ENCODE peak calls at places on chromosomes 5 and 9, in six cellular contexts. M, A, F, S, O and D are unnamed samples.

GRCh38 chr5:15718411-15719178 is 218.6 kb downstream of the FBXL7 start:
- DNase-seq in M (no peak), A (no peak), F (no peak), S (no peak), O (no peak), D (no peak)

GRCh38 chr5:14922456-14922855 is 50.9 kb upstream of the ANKH start:
- DNase-seq in M (no peak), A (no peak), F (no peak), S (no peak), O (no peak), D (no peak)

GRCh38 chr5:173383711-173384110 is 55.5 kb upstream of the STC2 start:
- DNase-seq in M (no peak), A (no peak), F (no peak), S (no peak), O (no peak), D (no peak)

GRCh38 chr5:146565764-146566163 is 49.8 kb upstream of the GPR151 start:
- DNase-seq in M (peak), A (peak), F (peak), S (no peak), O (no peak), D (peak)

GRCh38 chr5:43967165-43967564 is 364.2 kb downstream of the NNT start:
- DNase-seq in M (no peak), A (no peak), F (no peak), S (no peak), O (no peak), D (no peak)

GRCh38 chr9:137670391-137671195 is 51.8 kb downstream of the EHMT1 start:
- DNase-seq in M (no peak), A (no peak), F (no peak), S (no peak), O (peak), D (no peak)

GRCh38 chr5:123105882-123106281 is 16.8 kb downstream of the PRDM6 start:
- DNase-seq in M (no peak), A (no peak), F (no peak), S (no peak), O (no peak), D (no peak)

GRCh38 chr5:74801941-74802340 is 34.9 kb downstream of the NSA2 start:
- DNase-seq in M (no peak), A (peak), F (no peak), S (no peak), O (no peak), D (no peak)

GRCh38 chr9:69097053-69097452 is 61.5 kb downstream of the FXN start:
- DNase-seq in M (no peak), A (peak), F (no peak), S (peak), O (no peak), D (no peak)

GRCh38 chr9:120446681-120447080 is 133.3 kb downstream of the CDK5RAP2 start:
- DNase-seq in M (no peak), A (no peak), F (no peak), S (no peak), O (no peak), D (no peak)

GRCh38 chr5:58156354-58156753 is 303.5 kb downstream of the PLK2 start:
- DNase-seq in M (no peak), A (no peak), F (no peak), S (no peak), O (no peak), D (no peak)

GRCh38 chr5:59729357-59729756 is 164.2 kb downstream of the PDE4D start:
- DNase-seq in M (no peak), A (no peak), F (no peak), S (no peak), O (no peak), D (no peak)

GRCh38 chr9:124290053-124290581 is 32.4 kb downstream of the NEK6 start:
- DNase-seq in M (no peak), A (no peak), F (no peak), S (no peak), O (no peak), D (no peak)

GRCh38 chr9:100058699-100059579 is 39.9 kb downstream of the ERP44 start:
- DNase-seq in M (no peak), A (no peak), F (no peak), S (no peak), O (no peak), D (no peak)

GRCh38 chr5:177470759-177471536 is 2.5 kb downstream of the DBN1 start:
- DNase-seq in M (no peak), A (no peak), F (no peak), S (no peak), O (no peak), D (no peak)

GRCh38 chr5:66989286-66989685 is 207.3 kb downstream of the CD180 start:
- DNase-seq in M (no peak), A (no peak), F (no peak), S (no peak), O (no peak), D (no peak)

GRCh38 chr5:147175516-147176097 is 59.2 kb upstream of the STK32A start:
- DNase-seq in M (no peak), A (no peak), F (no peak), S (no peak), O (no peak), D (no peak)

GRCh38 chr9:36396985-36397384 is 3.1 kb downstream of the RNF38 start:
- DNase-seq in M (no peak), A (no peak), F (no peak), S (no peak), O (no peak), D (no peak)

GRCh38 chr9:130872058-130872453 is 24.6 kb downstream of the QRFP start:
- DNase-seq in M (no peak), A (no peak), F (no peak), S (no peak), O (no peak), D (no peak)

GRCh38 chr5:10581867-10582511 is 18.1 kb downstream of the ANKRD33B start:
- DNase-seq in M (no peak), A (no peak), F (no peak), S (no peak), O (peak), D (no peak)

GRCh38 chr9:134556531-134557068 is 85.0 kb upstream of the COL5A1 start:
- DNase-seq in M (no peak), A (no peak), F (no peak), S (no peak), O (peak), D (no peak)

GRCh38 chr5:140240987-140241706 is 61.8 kb downstream of the PFDN1 start:
- DNase-seq in M (no peak), A (peak), F (peak), S (peak), O (no peak), D (peak)

GRCh38 chr5:109654455-109654854 is 35.3 kb upstream of the MAN2A1 start:
- DNase-seq in M (no peak), A (peak), F (no peak), S (no peak), O (no peak), D (no peak)

GRCh38 chr5:141672856-141673813 is 8.9 kb downstream of the ARAP3 start:
- DNase-seq in M (no peak), A (no peak), F (no peak), S (no peak), O (no peak), D (no peak)

GRCh38 chr9:131439224-131439623 is 45.3 kb downstream of the PRRC2B start:
- DNase-seq in M (no peak), A (no peak), F (no peak), S (no peak), O (no peak), D (peak)

GRCh38 chr9:131885144-131885609 is 145.3 kb upstream of the RAPGEF1 start:
- DNase-seq in M (no peak), A (no peak), F (no peak), S (no peak), O (no peak), D (no peak)

GRCh38 chr5:42951169-42951846 is 88.8 kb downstream of the ANXA2R start:
- DNase-seq in M (peak), A (no peak), F (peak), S (no peak), O (no peak), D (no peak)

GRCh38 chr9:27622688-27623340 is 49.5 kb upstream of the C9orf72 start:
- DNase-seq in M (no peak), A (peak), F (no peak), S (no peak), O (no peak), D (no peak)

GRCh38 chr9:15361737-15362136 is 54.7 kb upstream of the TTC39B start:
- DNase-seq in M (no peak), A (no peak), F (no peak), S (no peak), O (no peak), D (no peak)

GRCh38 chr5:64958757-64959391 is 190.1 kb downstream of the CWC27 start:
- DNase-seq in M (no peak), A (peak), F (peak), S (no peak), O (no peak), D (no peak)
- TF ChIP-seq CTCF in M (peak), A (peak), F (peak), S (peak), O (peak), D (no peak)

GRCh38 chr5:34684281-34684979 is 28.3 kb downstream of the RAI14 start:
- DNase-seq in M (no peak), A (no peak), F (no peak), S (no peak), O (no peak), D (no peak)
- TF ChIP-seq CTCF in M (no peak), A (no peak), F (no peak), S (no peak), O (no peak), D (no peak)

GRCh38 chr5:2015116-2015848 is 132.6 kb upstream of the IRX4 start:
- DNase-seq in M (no peak), A (no peak), F (no peak), S (no peak), O (no peak), D (no peak)

GRCh38 chr5:2014058-2014610 is 131.4 kb upstream of the IRX4 start:
- DNase-seq in M (no peak), A (no peak), F (no peak), S (no peak), O (no peak), D (no peak)

GRCh38 chr5:2012885-2013284 is 130.2 kb upstream of the IRX4 start:
- DNase-seq in M (no peak), A (no peak), F (no peak), S (no peak), O (no peak), D (no peak)

GRCh38 chr5:2011481-2012411 is 129.0 kb upstream of the IRX4 start:
- DNase-seq in M (no peak), A (no peak), F (no peak), S (no peak), O (no peak), D (no peak)

GRCh38 chr5:2013301-2014057 is 130.8 kb upstream of the IRX4 start:
- DNase-seq in M (no peak), A (no peak), F (no peak), S (no peak), O (no peak), D (no peak)
- TF ChIP-seq CTCF in M (no peak), A (no peak), F (no peak), S (no peak), O (no peak), D (no peak)

GRCh38 chr9:114434878-114435311 is 47.1 kb upstream of the AKNA start:
- DNase-seq in M (no peak), A (peak), F (no peak), S (no peak), O (no peak), D (no peak)
- TF ChIP-seq CTCF in M (no peak), A (peak), F (peak), S (peak), O (peak), D (no peak)

GRCh38 chr9:89412951-89413350 is 85.0 kb downstream of the SEMA4D start:
- DNase-seq in M (no peak), A (no peak), F (no peak), S (no peak), O (no peak), D (no peak)

GRCh38 chr9:89411759-89412158 is 86.2 kb downstream of the SEMA4D start:
- DNase-seq in M (no peak), A (no peak), F (no peak), S (no peak), O (no peak), D (no peak)

GRCh38 chr9:89410022-89410421 is 87.9 kb downstream of the SEMA4D start:
- DNase-seq in M (no peak), A (no peak), F (no peak), S (no peak), O (no peak), D (no peak)

GRCh38 chr9:89408628-89409101 is 89.2 kb downstream of the SEMA4D start:
- DNase-seq in M (peak), A (no peak), F (no peak), S (no peak), O (no peak), D (no peak)

GRCh38 chr9:89410709-89411111 is 87.2 kb downstream of the SEMA4D start:
- DNase-seq in M (no peak), A (peak), F (no peak), S (no peak), O (no peak), D (no peak)
- TF ChIP-seq CTCF in M (no peak), A (no peak), F (no peak), S (no peak), O (no peak), D (no peak)

DNA sequence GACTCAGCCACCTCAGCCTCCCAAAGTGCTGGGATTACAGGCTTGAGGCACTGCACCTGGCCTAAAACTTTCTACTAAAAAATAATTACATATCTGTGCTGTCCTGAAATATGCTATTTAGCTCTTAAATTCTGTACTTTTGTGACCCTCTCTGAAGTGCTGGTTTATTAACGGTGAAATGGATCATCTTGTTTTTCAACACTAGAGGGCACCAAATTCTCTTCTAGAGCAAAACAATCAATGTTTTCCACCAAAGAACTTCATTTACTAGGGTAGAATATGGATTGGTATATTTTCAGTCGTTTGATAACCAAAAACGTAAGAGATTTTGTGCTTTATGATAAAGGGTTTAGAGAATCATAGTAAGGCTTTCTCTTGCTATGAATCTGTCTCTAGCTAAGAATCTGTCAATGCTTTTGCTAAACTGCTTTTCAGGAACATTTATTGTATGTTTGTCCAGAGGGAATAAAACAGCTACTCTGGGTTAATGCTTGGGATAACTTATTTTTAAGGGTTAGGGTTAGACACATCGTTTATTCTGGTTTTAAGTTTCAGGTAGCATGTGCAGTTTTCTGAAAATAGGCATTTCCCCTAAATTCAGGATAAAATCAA is 63.6 kb downstream of the RNF180 start:
- DNase-seq in M (no peak), A (peak), F (no peak), S (no peak), O (no peak), D (no peak)
- TF ChIP-seq CTCF in M (peak), A (peak), F (peak), S (peak), O (peak), D (no peak)

GRCh38 chr9:97470076-97470475 is 31.4 kb upstream of the TMOD1 start:
- DNase-seq in M (no peak), A (peak), F (no peak), S (no peak), O (no peak), D (no peak)
- TF ChIP-seq CTCF in M (no peak), A (no peak), F (no peak), S (no peak), O (peak), D (no peak)

GRCh38 chr5:78920604-78921003 is 64.5 kb downstream of the ARSB start:
- DNase-seq in M (no peak), A (no peak), F (no peak), S (no peak), O (no peak), D (no peak)
- TF ChIP-seq CTCF in M (no peak), A (no peak), F (no peak), S (peak), O (peak), D (no peak)